ENCODE peak calls at places on chromosome 10, in eight cellular contexts. M is NCI-H1105 treated with DMSO at 0.1 percent for 48 hours; F is neural progenitor cell; V is activated CD4-positive, CD25-positive, alpha-beta regulatory T cell; L is activated CD4-positive, alpha-beta T cell treated with anti-CD3 and anti-CD28 coated beads for 1 hour; H is hippocampal formation; D is M059J; T is PC-9. B is an unnamed sample.

GRCh38 chr10:118965096-118965495 is 64.4 kb upstream of the NANOS1 start:
- DNase-seq in M (no peak), F (no peak), V (no peak), L (no peak), H (no peak), D (no peak), T (no peak), B (no peak)

GRCh38 chr10:119650692-119651513 is at the start of gene BAG3:
- DNase-seq in M (peak), F (peak), V (peak), L (peak), H (peak), D (peak), T (peak), B (peak)

GRCh38 chr10:58651040-58651439 is 138.4 kb downstream of the BICC1 start:
- DNase-seq in M (peak), F (no peak), V (no peak), L (no peak), H (no peak), D (peak), T (no peak), B (no peak)

GRCh38 chr10:23467024-23467423 is 28.1 kb downstream of the OTUD1 start:
- DNase-seq in M (no peak), F (no peak), V (no peak), L (no peak), H (no peak), D (no peak), T (no peak), B (no peak)

GRCh38 chr10:132176647-132177046 is 10.1 kb upstream of the DPYSL4 start:
- DNase-seq in M (no peak), F (no peak), V (no peak), L (no peak), H (no peak), D (no peak), T (no peak), B (no peak)

GRCh38 chr10:113126506-113127192 is 176.6 kb downstream of the TCF7L2 start:
- DNase-seq in M (peak), F (peak), V (no peak), L (no peak), H (peak), D (peak), T (no peak), B (no peak)

GRCh38 chr10:48684792-48685651 is at the start of gene WDFY4:
- DNase-seq in M (no peak), F (no peak), V (no peak), L (no peak), H (no peak), D (no peak), T (no peak), B (no peak)

GRCh38 chr10:38228394-38228793 is 134.3 kb downstream of the ZNF37A start:
- DNase-seq in M (no peak), F (no peak), V (no peak), L (no peak), H (no peak), D (no peak), T (no peak), B (no peak)

GRCh38 chr10:73991846-73992245 is 6.1 kb upstream of the VCL start:
- DNase-seq in M (no peak), F (no peak), V (no peak), L (peak), H (no peak), D (no peak), T (no peak), B (no peak)

GRCh38 chr10:97115846-97116245 is 69.9 kb downstream of the SLIT1 start:
- DNase-seq in M (no peak), F (no peak), V (no peak), L (no peak), H (no peak), D (no peak), T (no peak), B (no peak)

GRCh38 chr10:69895759-69896158 is 94.1 kb downstream of the COL13A1 start:
- DNase-seq in M (no peak), F (no peak), V (no peak), L (no peak), H (no peak), D (no peak), T (no peak), B (no peak)

GRCh38 chr10:58952747-58953466 is 223.5 kb upstream of the PHYHIPL start:
- DNase-seq in M (peak), F (peak), V (no peak), L (no peak), H (peak), D (peak), T (no peak), B (peak)

GRCh38 chr10:84825330-84825729 is 496.9 kb downstream of the CCSER2 start:
- DNase-seq in M (no peak), F (no peak), V (no peak), L (no peak), H (no peak), D (peak), T (no peak), B (no peak)

GRCh38 chr10:74900297-74900696 is 73.9 kb downstream of the KAT6B start:
- DNase-seq in M (no peak), F (no peak), V (no peak), L (no peak), H (no peak), D (no peak), T (no peak), B (no peak)

GRCh38 chr10:128210215-128211063 is 84.2 kb upstream of the MKI67 start:
- DNase-seq in M (no peak), F (peak), V (peak), L (peak), H (peak), D (peak), T (no peak), B (peak)

GRCh38 chr10:21604651-21605050 is 70.6 kb downstream of the MLLT10 start:
- DNase-seq in M (no peak), F (no peak), V (no peak), L (no peak), H (no peak), D (no peak), T (no peak), B (no peak)

GRCh38 chr10:133238066-133238804 is 580 bp downstream of the VENTX start:
- DNase-seq in M (no peak), F (peak), V (no peak), L (no peak), H (no peak), D (no peak), T (no peak), B (no peak)

GRCh38 chr10:1206601-1207000 is 150.4 kb downstream of the WDR37 start:
- DNase-seq in M (no peak), F (no peak), V (no peak), L (no peak), H (no peak), D (no peak), T (no peak), B (no peak)

GRCh38 chr10:26555719-26556368 is 117.7 kb downstream of the APBB1IP start:
- DNase-seq in M (no peak), F (no peak), V (no peak), L (no peak), H (peak), D (no peak), T (no peak), B (no peak)

B was measured in HCT116.